ENCODE peak calls at places on chromosome 5, in nine cellular contexts. F is A549; O is heart left ventricle; I is retinal pigment epithelial cell; C is choroid plexus epithelial cell; S is brain microvascular endothelial cell; E is coronary artery; G is CD8-positive, alpha-beta T cell; X is right atrium auricular region. V is an unnamed sample.

GRCh38 chr5:178450121-178450631 is 140.0 kb downstream of the COL23A1 start:
- DNase-seq in C (no peak), O (no peak), X (no peak), F (no peak), G (no peak), S (no peak), E (peak; percentile 36), I (no peak), V (peak; percentile 75)

GRCh38 chr5:134242146-134242545 is 16.3 kb upstream of the PPP2CA start:
- DNase-seq in E (no peak), G (no peak), F (no peak), O (peak; percentile 72), S (peak; percentile 95), X (no peak), C (peak; percentile 96), I (no peak), V (no peak)

GRCh38 chr5:145983461-145983860 is 47.1 kb downstream of the SH3RF2 start:
- DNase-seq in G (no peak), S (no peak), O (no peak), E (no peak), I (no peak), X (no peak), C (no peak), F (no peak), V (no peak)

GRCh38 chr5:52786391-52786790 is 1.3 kb upstream of the ITGA1 start:
- DNase-seq in O (no peak), X (no peak), I (no peak), C (no peak), E (no peak), G (no peak), S (no peak), F (no peak), V (no peak)

GRCh38 chr5:40717281-40717680 is 37.6 kb downstream of the PTGER4 start:
- DNase-seq in G (no peak), C (peak; percentile 75), X (no peak), E (no peak), I (no peak), S (no peak), F (no peak), O (no peak), V (no peak)

GRCh38 chr5:71757590-71758543 is 38.8 kb downstream of the CARTPT start:
- DNase-seq in O (peak; percentile 54), G (no peak), X (no peak), S (peak; percentile 74), F (peak; percentile 40), C (peak; percentile 90), I (peak; percentile 31), E (no peak), V (no peak)

GRCh38 chr5:116454417-116454927 is 120.2 kb downstream of the SEMA6A start:
- DNase-seq in I (no peak), E (no peak), X (no peak), F (no peak), G (no peak), C (peak; percentile 85), S (peak; percentile 83), O (no peak), V (no peak)

GRCh38 chr5:160174780-160175437 is 54.4 kb upstream of the FABP6 start:
- DNase-seq in C (no peak), S (no peak), O (no peak), E (no peak), I (no peak), X (no peak), F (no peak), G (no peak), V (no peak)

GRCh38 chr5:14504332-14504727 is 77.3 kb upstream of the OTULINL start:
- DNase-seq in O (no peak), X (no peak), E (no peak), S (no peak), F (no peak), G (no peak), I (no peak), C (no peak), V (no peak)

GRCh38 chr5:14501353-14502162 is 80.0 kb upstream of the OTULINL start:
- DNase-seq in O (no peak), I (no peak), S (no peak), G (no peak), C (no peak), F (no peak), E (no peak), X (no peak), V (no peak)

GRCh38 chr5:14503681-14504331 is 77.8 kb upstream of the OTULINL start:
- DNase-seq in F (no peak), X (no peak), E (no peak), O (no peak), S (no peak), G (no peak), C (no peak), I (no peak), V (no peak)

GRCh38 chr5:14503017-14503680 is 78.4 kb upstream of the OTULINL start:
- DNase-seq in E (no peak), G (no peak), C (no peak), O (no peak), F (no peak), S (no peak), I (no peak), X (no peak), V (no peak)

DNA sequence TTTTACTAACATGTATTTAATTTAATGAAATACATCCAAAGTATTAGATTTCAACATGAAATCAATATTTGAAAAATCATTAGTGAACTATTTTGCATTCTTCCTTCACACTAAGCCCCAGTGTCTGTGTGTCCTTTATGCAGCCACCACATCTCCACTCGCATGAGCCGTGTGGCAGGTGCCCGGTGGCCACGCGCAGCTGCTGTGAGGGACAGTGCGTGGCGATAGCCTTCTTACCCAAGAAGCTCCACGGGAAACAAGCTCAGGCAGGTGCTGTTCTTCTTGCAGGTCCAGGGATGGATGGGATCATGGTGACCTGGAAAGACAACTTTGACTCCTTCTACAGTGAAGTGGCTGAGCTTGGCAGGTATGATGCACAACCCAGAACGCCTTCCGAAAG is 79.3 kb upstream of the OTULINL start:
- DNase-seq in G (no peak), I (no peak), X (no peak), F (no peak), O (no peak), E (no peak), C (no peak), S (no peak), V (no peak)
- TF ChIP-seq CTCF in G (no peak), I (no peak), X (no peak), F (no peak), O (no peak), E (no peak), C (no peak), S (no peak), V (no peak)

DNA sequence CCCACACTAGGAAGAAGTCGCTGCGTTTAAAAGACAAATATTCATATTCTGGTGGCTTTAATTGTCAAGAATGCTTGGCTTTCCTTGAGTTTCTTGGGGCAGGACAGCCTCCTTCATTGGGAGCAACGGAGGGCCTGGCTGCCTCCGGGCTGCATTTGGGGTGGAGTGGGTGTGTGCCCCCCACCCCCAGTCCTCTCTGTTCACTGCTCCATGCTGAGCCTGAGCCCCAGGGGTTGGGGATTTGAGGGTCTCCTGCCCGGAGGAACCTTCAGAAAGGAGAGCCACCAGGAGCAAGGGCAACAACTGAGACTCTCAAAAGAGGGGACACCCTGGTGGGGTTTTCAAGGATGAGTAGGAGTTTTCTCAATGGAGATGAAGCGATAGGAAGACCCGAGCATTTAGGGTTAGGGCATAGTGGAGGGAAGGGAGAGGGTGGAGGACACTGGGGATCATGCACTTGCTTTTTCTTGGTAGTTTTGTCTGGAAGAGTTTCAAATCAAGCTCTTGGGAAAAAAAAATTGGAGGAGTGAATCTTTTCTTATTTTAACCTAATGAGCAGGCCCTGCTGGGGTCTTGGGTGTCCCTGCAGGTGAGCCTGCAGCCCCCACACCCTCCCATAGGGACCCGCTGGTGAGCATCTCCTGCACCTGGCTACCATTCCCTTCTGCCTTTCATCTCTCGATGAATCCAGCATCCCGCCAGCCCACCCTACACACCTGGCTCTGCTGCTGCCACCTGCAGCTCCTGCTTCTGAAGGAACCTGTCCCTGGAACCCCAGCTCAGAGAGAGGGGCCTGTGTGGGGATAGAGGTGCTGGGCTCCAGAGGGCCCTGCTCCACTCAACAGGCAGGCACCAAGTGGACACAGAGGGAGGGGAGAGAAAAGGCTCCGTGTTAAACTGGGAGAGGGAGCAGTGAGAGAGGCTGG is 4.1 kb downstream of the SLC6A19 start:
- DNase-seq in O (peak; percentile 12), I (no peak), G (no peak), F (no peak), S (no peak), C (no peak), X (no peak), E (no peak), V (no peak)
- TF ChIP-seq CTCF in O (no peak), I (no peak), G (no peak), F (no peak), S (no peak), C (no peak), X (no peak), E (no peak), V (no peak)

GRCh38 chr5:84381501-84382362 is 2.9 kb downstream of the EDIL3 start:
- DNase-seq in E (no peak), S (peak; percentile 22), I (no peak), O (no peak), X (no peak), C (peak; percentile 41), G (no peak), F (no peak), V (no peak)

GRCh38 chr5:84383816-84384603 is 670 bp downstream of the EDIL3 start:
- DNase-seq in E (peak; percentile 76), O (peak; percentile 36), G (no peak), X (no peak), I (no peak), C (peak; percentile 63), S (peak; percentile 40), F (no peak), V (peak; percentile 86)

GRCh38 chr5:84383296-84383815 is 1.3 kb downstream of the EDIL3 start:
- DNase-seq in X (no peak), I (no peak), E (peak; percentile 74), O (no peak), S (no peak), F (no peak), G (no peak), C (no peak), V (no peak)

GRCh38 chr5:84384604-84385575 is at the start of gene EDIL3:
- DNase-seq in I (no peak), O (peak; percentile 43), F (no peak), S (peak; percentile 44), X (no peak), G (no peak), E (peak; percentile 76), C (peak; percentile 69), V (peak; percentile 90)

DNA sequence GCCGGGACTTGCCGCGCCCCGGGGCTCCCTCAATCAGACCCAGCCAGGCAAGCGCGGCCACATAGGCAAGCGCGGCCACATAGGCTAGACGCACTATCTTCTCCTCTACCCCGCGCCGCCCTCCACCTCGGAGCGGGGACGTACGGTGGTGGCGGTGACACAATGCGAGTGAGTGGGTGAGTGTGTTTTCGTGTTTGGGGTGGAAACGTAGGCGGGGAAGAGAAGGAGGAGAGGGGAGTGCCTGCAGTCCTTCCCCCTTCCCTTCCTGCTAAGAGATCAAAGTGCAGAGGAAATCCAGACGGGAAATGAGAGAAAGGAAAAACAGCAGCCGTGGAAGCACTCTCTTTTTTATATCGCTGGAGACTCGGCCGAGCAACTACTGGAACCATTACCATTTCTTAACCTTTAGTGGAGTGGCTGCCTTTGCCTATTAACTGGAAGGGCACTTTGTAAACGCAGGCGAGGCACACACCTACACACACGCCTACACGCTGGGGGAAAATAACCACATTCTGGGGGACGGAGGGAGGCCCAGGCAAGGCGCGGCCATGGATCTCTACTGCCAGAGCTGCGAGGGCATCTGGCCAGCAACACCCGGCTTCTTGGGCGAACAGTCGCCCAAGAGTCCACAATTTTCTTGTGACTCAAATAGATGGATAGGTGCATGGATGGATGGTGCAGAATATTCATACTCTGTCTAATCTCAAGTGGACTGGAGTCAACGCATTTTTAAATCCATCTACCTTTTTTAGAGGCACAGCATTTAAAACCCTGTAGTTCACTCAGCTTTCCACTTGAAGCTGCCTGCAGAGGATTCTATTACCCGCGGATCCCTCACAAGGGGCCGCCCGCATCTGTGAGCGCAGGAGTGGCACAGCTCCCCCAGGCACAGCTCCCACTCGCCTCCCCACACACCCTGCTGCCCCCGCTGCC is 2.1 kb downstream of the EDIL3 start:
- DNase-seq in F (no peak), X (no peak), E (peak; percentile 81), S (peak; percentile 59), G (no peak), O (peak; percentile 56), I (no peak), C (peak; percentile 65), V (peak; percentile 87)
- TF ChIP-seq CTCF in F (no peak), X (no peak), E (no peak), S (peak; percentile 33), G (no peak), O (no peak), I (peak; percentile 1), C (peak; percentile 13), V (no peak)

GRCh38 chr5:125668904-125669303 is 754.3 kb upstream of the GRAMD2B start:
- DNase-seq in X (no peak), F (no peak), G (no peak), E (no peak), I (peak; percentile 81), C (no peak), O (no peak), S (no peak), V (no peak)

DNA sequence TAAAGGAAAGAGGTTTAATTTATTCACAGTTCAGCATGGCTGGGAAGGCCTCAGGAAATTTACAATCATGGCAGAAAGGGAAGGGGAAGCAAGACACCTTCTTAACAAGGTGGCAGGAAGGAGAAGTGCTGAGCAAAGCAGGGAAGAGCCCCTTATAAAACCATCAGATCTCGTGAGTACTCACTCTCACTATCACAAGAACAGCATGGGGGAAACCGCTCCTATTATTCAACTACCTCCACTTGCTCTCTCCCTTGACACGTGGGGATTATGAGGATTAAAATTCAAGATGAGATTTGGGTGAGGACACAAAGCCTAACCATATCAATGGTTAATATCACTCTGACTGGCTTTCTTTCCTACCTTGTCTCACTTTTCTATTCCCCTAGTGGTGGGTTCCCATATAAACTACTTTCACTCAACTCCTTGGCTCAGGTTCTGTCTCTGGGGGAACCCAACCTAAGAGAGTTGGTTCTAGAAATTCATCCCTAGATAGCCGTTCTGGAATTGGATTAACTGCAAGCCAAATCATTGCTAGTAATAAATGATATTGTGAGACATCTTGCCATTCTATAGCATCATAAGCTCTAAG is 749.8 kb upstream of the GRAMD2B start:
- DNase-seq in O (no peak), X (no peak), E (no peak), I (no peak), S (no peak), C (no peak), F (no peak), G (no peak), V (no peak)
- TF ChIP-seq CTCF in O (no peak), X (peak; percentile 18), E (no peak), I (no peak), S (peak; percentile 18), C (peak; percentile 15), F (no peak), G (no peak), V (no peak)

V was measured in osteocyte.